ENCODE peak calls at places on chromosomes 1 and 21, in six cellular contexts. One of them, this sample, is unnamed.

GRCh38 chr1:55040953-55041494 is 1.7 kb downstream of the PCSK9 start:
- DNase-seq in body of pancreas: no peak
- DNase-seq in HFF-Myc: no peak
- DNase-seq in CD8-positive, alpha-beta T cell: no peak
- DNase-seq in upper lobe of right lung: no peak
- DNase-seq in PC-9: no peak
- DNase-seq in this sample: no peak

GRCh38 chr1:226002667-226003501 is 3.7 kb upstream of the SDE2 start:
- DNase-seq in body of pancreas: peak
- DNase-seq in HFF-Myc: peak
- DNase-seq in CD8-positive, alpha-beta T cell: no peak
- DNase-seq in upper lobe of right lung: peak
- DNase-seq in PC-9: no peak
- DNase-seq in this sample: no peak

GRCh38 chr1:188070848-188071247 is 1242.1 kb downstream of the PLA2G4A start:
- DNase-seq in body of pancreas: no peak
- DNase-seq in HFF-Myc: no peak
- DNase-seq in CD8-positive, alpha-beta T cell: no peak
- DNase-seq in upper lobe of right lung: no peak
- DNase-seq in PC-9: no peak
- DNase-seq in this sample: no peak

GRCh38 chr1:41242645-41243171 is 602 bp upstream of the SCMH1 start:
- DNase-seq in body of pancreas: no peak
- DNase-seq in HFF-Myc: no peak
- DNase-seq in CD8-positive, alpha-beta T cell: no peak
- DNase-seq in upper lobe of right lung: no peak
- DNase-seq in PC-9: no peak
- DNase-seq in this sample: peak

GRCh38 chr1:199338760-199339159 is 688.8 kb upstream of the NR5A2 start:
- DNase-seq in body of pancreas: no peak
- DNase-seq in HFF-Myc: no peak
- DNase-seq in CD8-positive, alpha-beta T cell: no peak
- DNase-seq in upper lobe of right lung: no peak
- DNase-seq in PC-9: no peak
- DNase-seq in this sample: no peak

GRCh38 chr1:220828950-220829586 is 42.4 kb downstream of the MTARC1 start:
- DNase-seq in body of pancreas: no peak
- DNase-seq in HFF-Myc: no peak
- DNase-seq in CD8-positive, alpha-beta T cell: no peak
- DNase-seq in upper lobe of right lung: no peak
- DNase-seq in PC-9: no peak
- DNase-seq in this sample: no peak

GRCh38 chr1:89487972-89488371 is 36.7 kb upstream of the LRRC8B start:
- DNase-seq in body of pancreas: no peak
- DNase-seq in HFF-Myc: no peak
- DNase-seq in CD8-positive, alpha-beta T cell: no peak
- DNase-seq in upper lobe of right lung: no peak
- DNase-seq in PC-9: no peak
- DNase-seq in this sample: peak

GRCh38 chr1:51627672-51628071 is 10.8 kb downstream of the OSBPL9 start:
- DNase-seq in body of pancreas: no peak
- DNase-seq in HFF-Myc: no peak
- DNase-seq in CD8-positive, alpha-beta T cell: no peak
- DNase-seq in upper lobe of right lung: no peak
- DNase-seq in PC-9: no peak
- DNase-seq in this sample: peak

GRCh38 chr21:42000908-42001307 is 9.3 kb downstream of the ZBTB21 start:
- DNase-seq in body of pancreas: no peak
- DNase-seq in HFF-Myc: no peak
- DNase-seq in CD8-positive, alpha-beta T cell: no peak
- DNase-seq in upper lobe of right lung: no peak
- DNase-seq in PC-9: no peak
- DNase-seq in this sample: no peak

GRCh38 chr1:21703318-21703963 is 34.3 kb upstream of the RAP1GAP start:
- DNase-seq in body of pancreas: no peak
- DNase-seq in HFF-Myc: no peak
- DNase-seq in CD8-positive, alpha-beta T cell: no peak
- DNase-seq in upper lobe of right lung: no peak
- DNase-seq in PC-9: no peak
- DNase-seq in this sample: no peak

GRCh38 chr1:172654535-172654934 is 4.4 kb upstream of the FASLG start:
- DNase-seq in body of pancreas: no peak
- DNase-seq in HFF-Myc: no peak
- DNase-seq in CD8-positive, alpha-beta T cell: no peak
- DNase-seq in upper lobe of right lung: no peak
- DNase-seq in PC-9: no peak
- DNase-seq in this sample: no peak

GRCh38 chr1:150609726-150610125 is 19.7 kb downstream of the ENSA start:
- DNase-seq in body of pancreas: no peak
- DNase-seq in HFF-Myc: no peak
- DNase-seq in CD8-positive, alpha-beta T cell: no peak
- DNase-seq in upper lobe of right lung: no peak
- DNase-seq in PC-9: no peak
- DNase-seq in this sample: no peak

GRCh38 chr1:208243522-208243850 is 698 bp downstream of the PLXNA2 start:
- DNase-seq in body of pancreas: no peak
- DNase-seq in HFF-Myc: no peak
- DNase-seq in CD8-positive, alpha-beta T cell: no peak
- DNase-seq in upper lobe of right lung: no peak
- DNase-seq in PC-9: no peak
- DNase-seq in this sample: peak

GRCh38 chr1:31753623-31754349 is 10.4 kb downstream of the ADGRB2 start:
- DNase-seq in body of pancreas: peak
- DNase-seq in HFF-Myc: no peak
- DNase-seq in CD8-positive, alpha-beta T cell: no peak
- DNase-seq in upper lobe of right lung: no peak
- DNase-seq in PC-9: no peak
- DNase-seq in this sample: no peak

GRCh38 chr1:48102766-48103165 is 105.6 kb upstream of the TRABD2B start:
- DNase-seq in body of pancreas: no peak
- DNase-seq in HFF-Myc: no peak
- DNase-seq in CD8-positive, alpha-beta T cell: no peak
- DNase-seq in upper lobe of right lung: no peak
- DNase-seq in PC-9: no peak
- DNase-seq in this sample: no peak

GRCh38 chr1:45569962-45570581 is 13.8 kb upstream of the NASP start:
- DNase-seq in body of pancreas: peak
- DNase-seq in HFF-Myc: peak
- DNase-seq in CD8-positive, alpha-beta T cell: peak
- DNase-seq in upper lobe of right lung: no peak
- DNase-seq in PC-9: peak
- DNase-seq in this sample: peak

GRCh38 chr1:219090618-219091017 is 83.1 kb upstream of the LYPLAL1 start:
- DNase-seq in body of pancreas: no peak
- DNase-seq in HFF-Myc: no peak
- DNase-seq in CD8-positive, alpha-beta T cell: no peak
- DNase-seq in upper lobe of right lung: no peak
- DNase-seq in PC-9: no peak
- DNase-seq in this sample: no peak

GRCh38 chr1:17168480-17168878 is 36.4 kb upstream of the PADI1 start:
- DNase-seq in body of pancreas: no peak
- DNase-seq in HFF-Myc: peak
- DNase-seq in CD8-positive, alpha-beta T cell: no peak
- DNase-seq in upper lobe of right lung: no peak
- DNase-seq in PC-9: peak
- DNase-seq in this sample: no peak

GRCh38 chr1:64183380-64183984 is 19.9 kb upstream of the UBE2U start:
- DNase-seq in body of pancreas: no peak
- DNase-seq in HFF-Myc: no peak
- DNase-seq in CD8-positive, alpha-beta T cell: no peak
- DNase-seq in upper lobe of right lung: no peak
- DNase-seq in PC-9: no peak
- DNase-seq in this sample: no peak

GRCh38 chr1:157195521-157196244 is 57.5 kb upstream of the ETV3 start:
- DNase-seq in body of pancreas: no peak
- DNase-seq in HFF-Myc: no peak
- DNase-seq in CD8-positive, alpha-beta T cell: no peak
- DNase-seq in upper lobe of right lung: peak
- DNase-seq in PC-9: no peak
- DNase-seq in this sample: no peak

GRCh38 chr1:86779308-86780191 is 75.2 kb downstream of the SH3GLB1 start:
- DNase-seq in body of pancreas: no peak
- DNase-seq in HFF-Myc: no peak
- DNase-seq in CD8-positive, alpha-beta T cell: no peak
- DNase-seq in upper lobe of right lung: no peak
- DNase-seq in PC-9: peak
- DNase-seq in this sample: no peak

GRCh38 chr21:17460094-17460493 is 52.7 kb upstream of the CXADR start:
- DNase-seq in body of pancreas: no peak
- DNase-seq in HFF-Myc: peak
- DNase-seq in CD8-positive, alpha-beta T cell: no peak
- DNase-seq in upper lobe of right lung: no peak
- DNase-seq in PC-9: no peak
- DNase-seq in this sample: no peak

GRCh38 chr1:13764933-13765332 is 64.9 kb downstream of the PRDM2 start:
- DNase-seq in body of pancreas: no peak
- DNase-seq in HFF-Myc: no peak
- DNase-seq in CD8-positive, alpha-beta T cell: peak
- DNase-seq in upper lobe of right lung: no peak
- DNase-seq in PC-9: no peak
- DNase-seq in this sample: no peak

GRCh38 chr1:65681101-65681500 is 111.6 kb upstream of the PDE4B start:
- DNase-seq in body of pancreas: no peak
- DNase-seq in HFF-Myc: peak
- DNase-seq in CD8-positive, alpha-beta T cell: no peak
- DNase-seq in upper lobe of right lung: no peak
- DNase-seq in PC-9: no peak
- DNase-seq in this sample: no peak

DNA sequence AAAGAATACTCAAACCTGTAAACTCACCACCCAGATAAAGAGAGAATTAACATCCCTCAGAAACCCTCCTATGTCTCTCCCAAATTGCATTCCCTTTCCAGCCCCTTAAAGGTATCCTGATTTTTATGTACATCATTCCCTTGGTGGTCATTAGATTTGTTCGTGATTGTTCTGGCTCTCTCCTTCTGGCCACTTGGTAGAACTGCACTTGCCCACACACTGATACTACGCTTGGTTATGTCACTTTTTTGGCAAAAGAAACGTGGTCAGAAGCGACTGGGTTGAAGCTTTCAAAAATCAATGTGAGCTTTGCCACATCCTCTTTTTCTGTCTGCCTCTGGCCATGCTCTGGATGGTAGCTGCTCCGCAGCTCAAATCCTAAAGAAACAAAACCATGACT is 76.3 kb downstream of the KRTAP19-8 start:
- DNase-seq in body of pancreas: no peak
- DNase-seq in HFF-Myc: no peak
- DNase-seq in CD8-positive, alpha-beta T cell: no peak
- DNase-seq in upper lobe of right lung: no peak
- DNase-seq in PC-9: no peak
- DNase-seq in this sample: no peak
- TF ChIP-seq CTCF in body of pancreas: no peak
- TF ChIP-seq CTCF in HFF-Myc: no peak
- TF ChIP-seq CTCF in CD8-positive, alpha-beta T cell: no peak
- TF ChIP-seq CTCF in upper lobe of right lung: peak
- TF ChIP-seq CTCF in PC-9: peak
- TF ChIP-seq CTCF in this sample: no peak

GRCh38 chr1:46969014-46969619 is 27.8 kb upstream of the CYP4A11 start:
- DNase-seq in body of pancreas: no peak
- DNase-seq in HFF-Myc: no peak
- DNase-seq in CD8-positive, alpha-beta T cell: no peak
- DNase-seq in upper lobe of right lung: no peak
- DNase-seq in PC-9: no peak
- DNase-seq in this sample: no peak
- TF ChIP-seq CTCF in body of pancreas: peak
- TF ChIP-seq CTCF in HFF-Myc: no peak
- TF ChIP-seq CTCF in CD8-positive, alpha-beta T cell: no peak
- TF ChIP-seq CTCF in upper lobe of right lung: peak
- TF ChIP-seq CTCF in PC-9: peak
- TF ChIP-seq CTCF in this sample: no peak

DNA sequence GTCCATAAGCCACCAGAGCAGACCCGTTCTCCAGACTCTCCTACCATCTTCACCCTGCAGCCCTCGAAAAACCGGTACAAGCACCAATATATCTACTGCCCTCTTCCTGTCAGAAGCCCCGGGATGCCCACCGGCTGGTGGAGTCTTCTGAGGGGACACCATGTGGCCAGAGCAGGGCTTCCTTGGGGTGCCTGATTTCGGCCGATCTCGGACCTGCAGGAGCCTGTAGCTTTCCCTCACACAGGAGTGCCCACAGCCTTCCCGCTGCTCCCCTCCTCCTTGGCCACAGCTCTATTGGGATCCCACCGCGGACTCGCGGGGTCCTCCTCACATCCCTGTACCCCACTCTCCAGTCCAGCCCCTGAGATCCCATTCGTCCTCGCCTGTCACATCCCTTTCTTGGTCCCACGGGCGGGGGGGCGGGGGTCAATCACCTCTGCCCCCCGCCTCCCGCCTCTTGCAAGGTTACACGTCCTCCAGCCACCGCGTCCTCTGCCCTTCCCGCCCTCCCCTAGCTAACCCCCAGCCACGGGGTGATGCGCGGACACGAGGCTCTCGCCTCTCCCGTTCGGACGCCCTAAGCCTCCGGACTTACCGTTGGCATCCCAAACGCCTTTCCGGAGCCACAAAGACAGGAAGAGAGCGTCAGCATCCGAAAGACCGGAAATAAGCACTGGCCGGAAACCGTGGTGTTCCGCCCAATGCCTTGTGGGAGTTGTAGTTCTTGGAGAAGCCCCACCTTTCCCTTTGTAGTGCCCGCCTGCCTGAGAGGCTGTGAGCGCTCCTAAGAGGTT is at the start of gene SSR2:
- DNase-seq in body of pancreas: peak
- DNase-seq in HFF-Myc: peak
- DNase-seq in CD8-positive, alpha-beta T cell: peak
- DNase-seq in upper lobe of right lung: peak
- DNase-seq in PC-9: peak
- DNase-seq in this sample: peak
- TF ChIP-seq CTCF in body of pancreas: no peak
- TF ChIP-seq CTCF in HFF-Myc: no peak
- TF ChIP-seq CTCF in CD8-positive, alpha-beta T cell: no peak
- TF ChIP-seq CTCF in upper lobe of right lung: no peak
- TF ChIP-seq CTCF in PC-9: no peak
- TF ChIP-seq CTCF in this sample: no peak

GRCh38 chr1:160945079-160945478 is 9.5 kb downstream of the ITLN2 start:
- DNase-seq in body of pancreas: no peak
- DNase-seq in HFF-Myc: no peak
- DNase-seq in CD8-positive, alpha-beta T cell: no peak
- DNase-seq in upper lobe of right lung: no peak
- DNase-seq in PC-9: no peak
- DNase-seq in this sample: no peak

GRCh38 chr1:160942926-160943325 is 11.7 kb downstream of the ITLN2 start:
- DNase-seq in body of pancreas: peak
- DNase-seq in HFF-Myc: no peak
- DNase-seq in CD8-positive, alpha-beta T cell: no peak
- DNase-seq in upper lobe of right lung: no peak
- DNase-seq in PC-9: no peak
- DNase-seq in this sample: no peak
- TF ChIP-seq CTCF in body of pancreas: peak
- TF ChIP-seq CTCF in HFF-Myc: no peak
- TF ChIP-seq CTCF in CD8-positive, alpha-beta T cell: no peak
- TF ChIP-seq CTCF in upper lobe of right lung: no peak
- TF ChIP-seq CTCF in PC-9: no peak
- TF ChIP-seq CTCF in this sample: peak